ENCODE peak calls at places on chromosomes 1 and 21, in eight cellular contexts. X is activated gamma-delta T cell treated with anti-CD3 and anti-CD28 coated beads, Interleukin-2, amount 50 U/mL, for 16 hours; T is NCI-H510A; G is NCI-H1694; C is body of pancreas; P is occipital lobe; U is stimulated activated CD8-positive, alpha-beta memory T cell treated with anti-CD3 and anti-CD28 coated beads, Interleukin-15, amount 100 ng/mL, for 4 hours; H is activated effector memory CD4-positive, alpha-beta T cell treated with anti-CD3 and anti-CD28 coated beads, Interleukin-2, amount 50 U/mL, for 16 hours. D is an unnamed sample.

GRCh38 chr1:174448964-174449363 is 1.2 kb downstream of the GPR52 start:
- DNase-seq in X (no peak), T (no peak), G (no peak), C (no peak), P (no peak), U (no peak), H (no peak), D (no peak)

GRCh38 chr1:54547601-54548388 is at the start of gene ACOT11:
- DNase-seq in X (no peak), T (peak), G (peak), C (peak), P (peak), U (no peak), H (no peak), D (no peak)

GRCh38 chr1:19310720-19311502 is 1.0 kb downstream of the AKR7A2 start:
- DNase-seq in X (no peak), T (no peak), G (no peak), C (peak), P (no peak), U (no peak), H (peak), D (no peak)

GRCh38 chr21:16563795-16564194 is 834.0 kb downstream of the USP25 start:
- DNase-seq in X (no peak), T (no peak), G (no peak), C (peak), P (no peak), U (no peak), H (no peak), D (no peak)

GRCh38 chr1:58932820-58933598 is 149.2 kb upstream of the JUN start:
- DNase-seq in X (no peak), T (peak), G (no peak), C (peak), P (no peak), U (no peak), H (no peak), D (no peak)

GRCh38 chr1:221284028-221284427 is 404.8 kb downstream of the HLX start:
- DNase-seq in X (no peak), T (no peak), G (no peak), C (no peak), P (no peak), U (no peak), H (no peak), D (no peak)

GRCh38 chr21:35658242-35658641 is 402.1 kb downstream of the SETD4 start:
- DNase-seq in X (no peak), T (no peak), G (no peak), C (no peak), P (no peak), U (no peak), H (no peak), D (no peak)

GRCh38 chr1:2043886-2044285 is 6.3 kb upstream of the PRKCZ start:
- DNase-seq in X (no peak), T (no peak), G (no peak), C (no peak), P (no peak), U (no peak), H (no peak), D (no peak)

GRCh38 chr1:145696630-145696960 is 10.6 kb downstream of the PDZK1 start:
- DNase-seq in X (no peak), T (no peak), G (no peak), C (no peak), P (no peak), U (no peak), H (no peak), D (no peak)

GRCh38 chr1:25795955-25796806 is 3.8 kb upstream of the SELENON start:
- DNase-seq in X (no peak), T (no peak), G (peak), C (peak), P (no peak), U (no peak), H (peak), D (peak)

GRCh38 chr1:88876573-88877335 is 14.6 kb downstream of the GTF2B start:
- DNase-seq in X (no peak), T (no peak), G (no peak), C (no peak), P (no peak), U (no peak), H (no peak), D (no peak)

GRCh38 chr1:54934869-54935268 is 45.6 kb upstream of the TMEM61 start:
- DNase-seq in X (no peak), T (no peak), G (no peak), C (no peak), P (no peak), U (no peak), H (no peak), D (no peak)

GRCh38 chr1:57336793-57337192 is 87.1 kb downstream of the DAB1 start:
- DNase-seq in X (no peak), T (no peak), G (no peak), C (no peak), P (no peak), U (no peak), H (no peak), D (no peak)

GRCh38 chr21:41947596-41948403 is 6.0 kb downstream of the C2CD2 start:
- DNase-seq in X (no peak), T (no peak), G (no peak), C (no peak), P (peak), U (no peak), H (no peak), D (no peak)

GRCh38 chr21:32064511-32064910 is 191.7 kb downstream of the HUNK start:
- DNase-seq in X (no peak), T (no peak), G (no peak), C (no peak), P (no peak), U (no peak), H (no peak), D (no peak)

GRCh38 chr1:19208710-19209438 is 1.2 kb downstream of the UBR4 start:
- DNase-seq in X (no peak), T (no peak), G (no peak), C (no peak), P (no peak), U (no peak), H (no peak), D (no peak)

GRCh38 chr1:74502432-74502831 is 10.0 kb downstream of the LRRC53 start:
- DNase-seq in X (no peak), T (no peak), G (no peak), C (no peak), P (no peak), U (no peak), H (no peak), D (no peak)

GRCh38 chr1:21938791-21939538 is 1.9 kb upstream of the HSPG2 start:
- DNase-seq in X (no peak), T (no peak), G (no peak), C (no peak), P (no peak), U (no peak), H (no peak), D (no peak)

GRCh38 chr1:36321119-36321951 is 2.1 kb downstream of the EVA1B start:
- DNase-seq in X (no peak), T (peak), G (no peak), C (peak), P (no peak), U (no peak), H (peak), D (no peak)

GRCh38 chr1:205680073-205680851 is at the start of gene SLC45A3:
- DNase-seq in X (peak), T (no peak), G (no peak), C (peak), P (no peak), U (peak), H (peak), D (no peak)

GRCh38 chr1:30697977-30698376 is 25.4 kb downstream of the MATN1 start:
- DNase-seq in X (no peak), T (no peak), G (no peak), C (no peak), P (no peak), U (no peak), H (peak), D (no peak)

GRCh38 chr1:62294211-62294610 is 25.0 kb downstream of the KANK4 start:
- DNase-seq in X (no peak), T (no peak), G (peak), C (peak), P (peak), U (no peak), H (no peak), D (no peak)

GRCh38 chr21:36385233-36385908 is at the start of gene CHAF1B:
- DNase-seq in X (peak), T (peak), G (peak), C (peak), P (peak), U (peak), H (peak), D (peak)